ENCODE peak calls at places on chromosome 13, in four cellular contexts. Y is heart left ventricle, C is HCT116, N is heart right ventricle. I is an unnamed sample.

GRCh38 chr13:27461940-27462584 is 11.7 kb upstream of the MTIF3 start:
- ATAC-seq in Y (peak), C (no peak), N (peak), I (no peak)

GRCh38 chr13:52070929-52071523 is 46.5 kb downstream of the UTP14C start:
- ATAC-seq in Y (peak), C (peak), N (no peak), I (no peak)

GRCh38 chr13:45833663-45834062 is 17.9 kb downstream of the SIAH3 start:
- ATAC-seq in Y (peak), C (peak), N (peak), I (peak)

GRCh38 chr13:92225861-92226260 is 827.4 kb downstream of the GPC5 start:
- ATAC-seq in Y (no peak), C (no peak), N (no peak), I (no peak)

GRCh38 chr13:98775844-98776598 is 23.5 kb upstream of the SLC15A1 start:
- ATAC-seq in Y (no peak), C (peak), N (no peak), I (no peak)

GRCh38 chr13:51249254-51249653 is 27.1 kb downstream of the FAM124A start:
- ATAC-seq in Y (no peak), C (no peak), N (no peak), I (no peak)

GRCh38 chr13:25847145-25847544 is 204.7 kb downstream of the SHISA2 start:
- ATAC-seq in Y (no peak), C (no peak), N (no peak), I (no peak)

GRCh38 chr13:102609696-102610095 is 12.9 kb downstream of the TPP2 start:
- ATAC-seq in Y (no peak), C (no peak), N (no peak), I (no peak)

GRCh38 chr13:51704399-51705306 is 99.3 kb downstream of the DHRS12 start:
- ATAC-seq in Y (no peak), C (no peak), N (no peak), I (no peak)

GRCh38 chr13:73228546-73228945 is 169.7 kb downstream of the KLF5 start:
- ATAC-seq in Y (no peak), C (peak), N (no peak), I (no peak)

GRCh38 chr13:24670927-24671326 is 9.3 kb upstream of the ATP12A start:
- ATAC-seq in Y (no peak), C (peak), N (no peak), I (no peak)

GRCh38 chr13:85371254-85371653 is 428.0 kb downstream of the SLITRK6 start:
- ATAC-seq in Y (no peak), C (no peak), N (no peak), I (no peak)

GRCh38 chr13:30154931-30155330 is 152.4 kb downstream of the KATNAL1 start:
- ATAC-seq in Y (no peak), C (no peak), N (no peak), I (no peak)

GRCh38 chr13:76019421-76020044 is 383.4 kb downstream of the LMO7 start:
- ATAC-seq in Y (peak), C (peak), N (no peak), I (no peak)

GRCh38 chr13:74922963-74923362 is 559.0 kb downstream of the TBC1D4 start:
- ATAC-seq in Y (no peak), C (no peak), N (no peak), I (no peak)

GRCh38 chr13:94345374-94346195 is 133.9 kb downstream of the DCT start:
- ATAC-seq in Y (no peak), C (no peak), N (peak), I (no peak)

GRCh38 chr13:80312012-80312704 is 28.8 kb downstream of the SPRY2 start:
- ATAC-seq in Y (no peak), C (no peak), N (no peak), I (no peak)

GRCh38 chr13:42680748-42681147 is 100.6 kb upstream of the FAM216B start:
- ATAC-seq in Y (no peak), C (no peak), N (no peak), I (no peak)

GRCh38 chr13:30276178-30276577 is 31.2 kb downstream of the KATNAL1 start:
- ATAC-seq in Y (no peak), C (no peak), N (no peak), I (no peak)

GRCh38 chr13:29936051-29936813 is 85.8 kb upstream of the UBL3 start:
- ATAC-seq in Y (peak), C (no peak), N (no peak), I (no peak)

GRCh38 chr13:85430216-85430615 is 369.0 kb downstream of the SLITRK6 start:
- ATAC-seq in Y (no peak), C (no peak), N (no peak), I (no peak)

GRCh38 chr13:46934749-46935148 is 37.9 kb upstream of the HTR2A start:
- ATAC-seq in Y (no peak), C (no peak), N (no peak), I (no peak)

DNA sequence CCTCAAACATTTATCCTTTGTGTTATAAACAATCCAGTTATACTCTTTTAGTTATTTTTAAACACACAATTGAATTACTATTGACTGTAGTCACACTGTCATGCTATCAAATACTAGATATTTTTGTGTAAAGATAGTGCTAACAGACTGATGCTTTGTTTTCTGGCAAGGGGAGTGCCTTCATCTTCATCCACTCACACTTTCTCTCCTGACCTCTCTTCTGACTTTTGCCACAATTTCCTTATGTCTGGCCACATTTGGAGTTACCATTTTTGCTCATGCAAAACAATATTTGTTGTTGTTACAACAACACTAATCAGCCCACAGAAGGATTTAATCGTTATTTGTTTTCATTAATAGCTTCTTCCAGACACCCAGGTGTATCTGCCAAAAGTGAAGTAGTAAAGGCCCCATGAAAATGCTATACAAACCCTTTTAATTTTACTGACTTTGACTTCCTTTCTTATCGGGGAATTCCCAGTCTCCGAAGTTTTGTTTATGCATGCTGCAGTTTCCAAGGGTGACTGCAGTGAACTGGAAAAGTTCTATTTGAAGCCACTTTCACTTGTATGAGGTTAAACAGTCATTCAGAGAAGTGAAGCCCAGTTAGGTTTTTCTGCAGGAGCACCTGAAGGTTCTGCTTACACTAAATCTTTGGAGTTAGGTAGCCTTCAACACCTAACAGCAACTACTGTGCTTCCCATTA is 66.1 kb upstream of the FRY start:
- ATAC-seq in Y (no peak), C (no peak), N (peak), I (no peak)
- H3K27ac ChIP-seq in Y (peak), C (no peak), N (peak), I (no peak)

DNA sequence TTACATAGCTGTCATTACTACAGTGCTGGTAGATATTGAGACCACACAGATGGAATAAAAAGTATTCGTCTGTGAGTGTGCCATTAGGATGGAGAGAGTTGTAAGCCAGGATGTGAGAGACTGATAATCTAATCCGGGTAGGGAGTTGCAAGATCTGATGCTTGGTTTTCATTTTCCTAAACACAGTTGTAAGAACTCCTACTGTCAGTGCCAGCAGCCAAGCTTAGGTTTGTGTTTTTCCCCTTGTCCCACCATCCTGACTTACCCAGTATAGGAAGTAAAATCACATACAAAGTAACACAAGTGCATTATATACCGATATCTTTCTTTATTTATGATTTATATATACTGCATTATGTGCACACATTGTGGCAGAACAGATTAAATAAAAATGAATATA is 726.4 kb upstream of the PCDH20 start:
- ATAC-seq in Y (no peak), C (no peak), N (no peak), I (no peak)
- H3K4me3 ChIP-seq in Y (no peak), C (no peak), N (no peak), I (no peak)

GRCh38 chr13:71578048-71578447 is 289.0 kb downstream of the DACH1 start:
- ATAC-seq in Y (no peak), C (no peak), N (no peak), I (no peak)

GRCh38 chr13:71577127-71577526 is 289.9 kb downstream of the DACH1 start:
- ATAC-seq in Y (no peak), C (no peak), N (no peak), I (no peak)

GRCh38 chr13:71580614-71581013 is 286.4 kb downstream of the DACH1 start:
- ATAC-seq in Y (no peak), C (no peak), N (no peak), I (no peak)
- H3K27ac ChIP-seq in Y (no peak), C (no peak), N (no peak), I (no peak)

GRCh38 chr13:99982021-99982740 is 597 bp downstream of the ZIC2 start:
- ATAC-seq in Y (no peak), C (peak), N (no peak), I (peak)
- H3K4me3 ChIP-seq in Y (peak), C (peak), N (peak), I (peak)

GRCh38 chr13:109787135-109787954 is 962 bp upstream of the IRS2 start:
- ATAC-seq in Y (peak), C (peak), N (peak), I (peak)
- H3K27ac ChIP-seq in Y (peak), C (peak), N (peak), I (peak)

GRCh38 chr13:50075619-50076097 is 60.4 kb downstream of the KCNRG start:
- ATAC-seq in Y (no peak), C (no peak), N (no peak), I (no peak)
- H3K4me3 ChIP-seq in Y (no peak), C (no peak), N (no peak), I (peak)

DNA sequence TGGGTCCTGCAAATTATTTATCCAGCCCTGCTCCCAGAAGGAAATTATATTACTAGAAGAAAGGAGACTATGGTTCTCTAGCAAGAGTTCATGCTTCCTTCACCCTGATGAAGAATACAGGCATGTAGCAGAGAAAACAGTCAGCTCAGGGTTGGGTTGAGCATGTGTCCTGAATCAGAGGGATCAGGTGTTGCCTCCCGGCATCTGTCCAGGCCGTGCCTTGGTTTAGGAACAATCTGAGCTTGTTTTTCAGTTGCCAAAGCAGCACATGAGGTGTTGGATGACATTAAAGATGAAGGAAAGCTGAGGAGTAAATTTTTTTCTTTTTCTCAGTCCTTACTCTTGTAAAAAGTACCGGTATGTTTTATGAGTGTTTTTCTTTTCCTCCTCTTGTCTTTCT is 62.0 kb downstream of the KL start:
- ATAC-seq in Y (no peak), C (no peak), N (no peak), I (no peak)
- H3K27ac ChIP-seq in Y (no peak), C (no peak), N (no peak), I (peak)

DNA sequence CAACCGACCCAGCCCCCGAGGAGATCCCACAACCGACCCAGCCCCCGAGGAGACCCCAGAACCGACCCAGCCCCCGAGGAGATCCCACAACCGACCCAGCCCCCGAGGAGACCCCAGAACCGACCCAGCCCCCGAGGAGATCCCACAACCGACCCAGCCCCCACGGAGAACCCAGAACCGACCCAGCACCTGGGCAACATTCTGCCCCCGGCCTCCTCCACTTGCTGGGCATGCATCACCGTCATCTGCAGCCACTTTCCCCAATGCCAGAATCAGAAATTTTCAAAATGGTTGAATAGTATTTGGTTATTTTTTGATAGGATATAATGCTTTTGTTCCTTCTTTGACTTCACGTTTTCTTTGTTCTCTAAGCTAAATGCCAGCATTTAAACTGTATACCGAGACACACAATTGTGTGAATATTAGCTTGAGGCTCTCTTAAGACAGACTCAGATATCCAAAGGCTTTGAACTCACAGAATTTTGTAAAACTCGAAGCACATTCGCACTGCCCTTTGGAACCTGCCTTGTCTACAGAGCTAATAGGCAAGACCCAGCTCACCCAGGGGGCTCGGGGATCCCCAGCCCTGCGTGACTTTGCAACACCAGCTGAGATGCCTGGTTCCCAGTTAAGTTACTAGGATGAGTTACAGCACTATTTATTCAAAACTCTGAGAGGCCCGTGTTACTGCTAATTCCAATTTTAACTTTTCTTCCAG is 15.5 kb upstream of the RASA3 start:
- ATAC-seq in Y (no peak), C (no peak), N (no peak), I (no peak)
- H3K4me3 ChIP-seq in Y (no peak), C (no peak), N (no peak), I (no peak)

I was measured in gastroesophageal sphincter.